ENCODE peak calls at places on chromosomes 5 and 9, in six cellular contexts. E is RWPE2; I is HCT116; M is CD8-positive, alpha-beta T cell; L is cardiac muscle cell; Q is A673. S is an unnamed sample. For H3K36me3, the result is how much of the 10 kb centered on the place peaks cover.

GRCh38 chr5:132491368-132492364 is 1.1 kb upstream of the IRF1 start:
- DNase-seq in E (peak), M (no peak), I (no peak), L (no peak), Q (no peak), S (no peak)

GRCh38 chr5:53936481-53937352 is 373.7 kb downstream of the ARL15 start:
- DNase-seq in M (no peak), I (no peak), E (no peak), L (no peak), Q (no peak), S (peak)

GRCh38 chr5:150734579-150735384 is 24.0 kb downstream of the DCTN4 start:
- DNase-seq in E (no peak), Q (peak), L (no peak), I (no peak), M (no peak), S (peak)

GRCh38 chr5:178207917-178208280 is 3.6 kb downstream of the HNRNPAB start:
- DNase-seq in Q (no peak), M (no peak), I (no peak), L (no peak), E (peak), S (peak)

GRCh38 chr9:101727621-101728524 is 10.6 kb downstream of the GRIN3A start:
- DNase-seq in M (no peak), Q (peak), L (peak), E (no peak), I (no peak), S (no peak)

GRCh38 chr9:71925834-71926233 is 14.4 kb downstream of the C9orf85 start:
- DNase-seq in L (no peak), E (no peak), I (no peak), Q (no peak), M (no peak), S (no peak)

GRCh38 chr5:137737349-137738256 is 1.7 kb upstream of the KLHL3 start:
- DNase-seq in I (no peak), L (peak), M (no peak), E (no peak), Q (no peak), S (no peak)

GRCh38 chr5:124654418-124654817 is 92.0 kb downstream of the ZNF608 start:
- DNase-seq in M (no peak), I (no peak), E (no peak), L (no peak), Q (no peak), S (no peak)

GRCh38 chr9:136120438-136120844 is 1.8 kb upstream of the TMEM250 start:
- DNase-seq in L (no peak), E (no peak), Q (no peak), M (no peak), I (no peak), S (no peak)

GRCh38 chr5:135127604-135128240 is 93.7 kb upstream of the PITX1 start:
- DNase-seq in M (no peak), E (peak), L (no peak), Q (no peak), I (no peak), S (no peak)

GRCh38 chr9:88438819-88439218 is 50.6 kb downstream of the SPIN1 start:
- DNase-seq in M (no peak), E (no peak), I (no peak), Q (no peak), L (no peak), S (no peak)

GRCh38 chr9:88436379-88436778 is 48.1 kb downstream of the SPIN1 start:
- DNase-seq in I (no peak), M (no peak), Q (no peak), L (no peak), E (no peak), S (no peak)

GRCh38 chr9:88429595-88430430 is 41.6 kb downstream of the SPIN1 start:
- DNase-seq in I (no peak), M (no peak), L (no peak), E (no peak), Q (no peak), S (no peak)

GRCh38 chr9:88437210-88438146 is 49.2 kb downstream of the SPIN1 start:
- DNase-seq in M (no peak), Q (no peak), I (no peak), E (no peak), L (no peak), S (no peak)

DNA sequence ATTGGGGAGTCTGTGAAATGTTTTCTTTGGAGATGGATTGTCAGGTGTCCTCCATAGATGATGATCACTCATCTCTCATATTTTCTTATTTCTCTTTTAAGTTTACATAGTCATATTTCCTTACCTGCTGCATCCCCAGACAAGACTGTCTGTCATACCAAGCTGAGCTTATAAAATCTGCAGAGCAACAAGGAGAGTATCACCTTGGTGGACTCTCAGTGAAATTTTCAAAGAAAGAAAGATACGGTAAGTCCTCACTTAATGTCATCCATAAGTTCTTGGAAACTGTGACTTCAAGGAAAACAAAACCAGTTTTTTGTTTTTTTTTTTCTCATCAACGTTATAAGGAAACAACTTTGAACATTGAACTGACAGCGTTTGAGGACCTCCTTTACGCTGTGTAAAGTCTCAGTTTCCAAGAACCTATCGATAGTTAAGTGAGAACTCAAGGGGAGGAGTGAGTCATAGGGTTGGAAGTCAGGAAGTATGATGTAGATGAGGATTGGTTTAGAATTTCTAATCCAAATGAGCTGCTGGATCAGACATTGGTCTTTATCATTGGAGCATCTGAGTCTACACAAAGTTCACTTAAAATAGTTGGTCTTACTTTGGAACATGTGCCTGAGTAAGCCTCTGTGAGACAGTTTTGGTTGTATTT is 45.5 kb downstream of the SPIN1 start:
- DNase-seq in Q (peak), E (no peak), M (no peak), L (no peak), I (no peak), S (no peak)
- H3K27ac ChIP-seq in Q (no peak), E (peak), M (no peak), L (no peak), I (no peak), S (no peak)

GRCh38 chr5:147578228-147579024 is 68.6 kb upstream of the DPYSL3 start:
- DNase-seq in E (no peak), Q (peak), M (no peak), L (peak), I (peak), S (no peak)
- TF ChIP-seq CTCF in E (peak), Q (peak), M (no peak), L (peak), I (peak), S (peak)

GRCh38 chr5:141517321-141517720 is 28.4 kb downstream of the PCDHGC5 start:
- DNase-seq in E (no peak), M (no peak), L (no peak), Q (no peak), I (no peak), S (no peak)
- H3K36me3 ChIP-seq in E (half or more), M (under half), L (under half), Q (under half), I (under half), S (under half)

GRCh38 chr9:21030389-21031035 is 928 bp downstream of the HACD4 start:
- DNase-seq in I (no peak), Q (peak), L (no peak), M (no peak), E (no peak), S (no peak)
- H3K27ac ChIP-seq in I (no peak), Q (no peak), L (no peak), M (peak), E (peak), S (peak)

DNA sequence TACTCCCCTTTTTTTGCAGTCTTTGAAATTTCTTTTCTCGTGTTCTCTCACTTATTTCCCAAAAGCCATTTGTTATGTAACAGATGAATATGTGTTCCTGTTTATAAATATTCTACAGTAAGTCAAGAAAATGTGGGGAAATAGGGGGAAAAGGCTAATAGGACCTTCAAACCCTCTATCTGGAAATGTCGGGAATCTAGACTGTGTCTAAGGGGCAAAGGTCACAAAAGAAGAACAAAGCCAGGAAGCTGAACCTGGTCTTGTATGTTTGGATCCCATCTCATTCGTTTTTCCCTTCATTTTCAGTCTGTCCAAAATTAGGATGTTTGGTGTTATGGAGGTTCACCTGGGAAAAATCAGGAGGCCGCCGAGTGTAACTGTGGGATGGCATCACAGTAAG is 490.3 kb downstream of the NR2F1-AS1 start:
- DNase-seq in M (no peak), E (no peak), Q (no peak), L (no peak), I (no peak), S (no peak)
- TF ChIP-seq CTCF in M (no peak), E (no peak), Q (no peak), L (no peak), I (no peak), S (no peak)